ENCODE peak calls at places on chromosomes 11 and 22, in eight cellular contexts. One of them, this sample, is unnamed.
A peak's percentile ranks its signal among the peaks of the same experiment; 100 is the strongest.

GRCh38 chr22:46894081-46894671 is 131.7 kb downstream of the TBC1D22A start:
- DNase-seq in mucosa of descending colon: no peak
- DNase-seq in OCI-LY7: no peak
- DNase-seq in psoas muscle: no peak
- DNase-seq in H1: no peak
- DNase-seq in bronchial epithelial cell: no peak
- DNase-seq in cardiac muscle cell: no peak
- DNase-seq in lung: no peak
- DNase-seq in this sample: no peak

GRCh38 chr11:298406-299065 is 790 bp downstream of the IFITM5 start:
- DNase-seq in psoas muscle: peak; percentile 17
- DNase-seq in H1: no peak
- DNase-seq in OCI-LY7: no peak
- DNase-seq in lung: no peak
- DNase-seq in bronchial epithelial cell: no peak
- DNase-seq in cardiac muscle cell: no peak
- DNase-seq in mucosa of descending colon: peak; percentile 27
- DNase-seq in this sample: no peak

GRCh38 chr11:46896719-46897406 is 21.5 kb downstream of the LRP4 start:
- DNase-seq in lung: no peak
- DNase-seq in bronchial epithelial cell: peak; percentile 58
- DNase-seq in OCI-LY7: peak; percentile 63
- DNase-seq in cardiac muscle cell: peak; percentile 37
- DNase-seq in H1: no peak
- DNase-seq in mucosa of descending colon: no peak
- DNase-seq in psoas muscle: no peak
- DNase-seq in this sample: peak; percentile 72

GRCh38 chr22:33013051-33013450 is 45.1 kb downstream of the SYN3 start:
- DNase-seq in lung: no peak
- DNase-seq in OCI-LY7: no peak
- DNase-seq in H1: no peak
- DNase-seq in psoas muscle: no peak
- DNase-seq in mucosa of descending colon: no peak
- DNase-seq in bronchial epithelial cell: no peak
- DNase-seq in cardiac muscle cell: no peak
- DNase-seq in this sample: no peak

GRCh38 chr22:32542332-32543019 is 67.9 kb downstream of the FBXO7 start:
- DNase-seq in cardiac muscle cell: no peak
- DNase-seq in H1: no peak
- DNase-seq in mucosa of descending colon: no peak
- DNase-seq in bronchial epithelial cell: no peak
- DNase-seq in OCI-LY7: no peak
- DNase-seq in psoas muscle: peak; percentile 69
- DNase-seq in lung: no peak
- DNase-seq in this sample: no peak

GRCh38 chr11:2803186-2804057 is 82.2 kb downstream of the CDKN1C start:
- DNase-seq in cardiac muscle cell: no peak
- DNase-seq in lung: peak; percentile 26
- DNase-seq in mucosa of descending colon: peak; percentile 9
- DNase-seq in OCI-LY7: no peak
- DNase-seq in bronchial epithelial cell: peak; percentile 63
- DNase-seq in psoas muscle: peak; percentile 9
- DNase-seq in H1: no peak
- DNase-seq in this sample: no peak

GRCh38 chr11:102770191-102770590 is 10.2 kb downstream of the MMP10 start:
- DNase-seq in bronchial epithelial cell: no peak
- DNase-seq in lung: no peak
- DNase-seq in H1: no peak
- DNase-seq in OCI-LY7: no peak
- DNase-seq in psoas muscle: no peak
- DNase-seq in mucosa of descending colon: no peak
- DNase-seq in cardiac muscle cell: no peak
- DNase-seq in this sample: peak; percentile 37

GRCh38 chr22:41966607-41967240 is 2.5 kb upstream of the SEPTIN3 start:
- DNase-seq in lung: no peak
- DNase-seq in OCI-LY7: peak; percentile 63
- DNase-seq in bronchial epithelial cell: peak; percentile 82
- DNase-seq in H1: no peak
- DNase-seq in psoas muscle: no peak
- DNase-seq in mucosa of descending colon: no peak
- DNase-seq in cardiac muscle cell: peak; percentile 25
- DNase-seq in this sample: peak; percentile 80

GRCh38 chr11:84721561-84721961 is 905.6 kb downstream of the DLG2 start:
- DNase-seq in lung: no peak
- DNase-seq in OCI-LY7: no peak
- DNase-seq in psoas muscle: no peak
- DNase-seq in bronchial epithelial cell: no peak
- DNase-seq in mucosa of descending colon: no peak
- DNase-seq in H1: no peak
- DNase-seq in cardiac muscle cell: no peak
- DNase-seq in this sample: no peak

GRCh38 chr11:128196235-128196634 is 391.1 kb downstream of the ETS1 start:
- DNase-seq in mucosa of descending colon: no peak
- DNase-seq in lung: no peak
- DNase-seq in bronchial epithelial cell: peak; percentile 62
- DNase-seq in cardiac muscle cell: no peak
- DNase-seq in OCI-LY7: no peak
- DNase-seq in psoas muscle: no peak
- DNase-seq in H1: no peak
- DNase-seq in this sample: no peak

GRCh38 chr22:18067548-18068341 is 10.0 kb upstream of the PEX26 start:
- DNase-seq in H1: no peak
- DNase-seq in cardiac muscle cell: no peak
- DNase-seq in lung: no peak
- DNase-seq in psoas muscle: no peak
- DNase-seq in bronchial epithelial cell: no peak
- DNase-seq in mucosa of descending colon: no peak
- DNase-seq in OCI-LY7: peak; percentile 39
- DNase-seq in this sample: no peak

GRCh38 chr22:22767876-22768602 is 119.6 kb upstream of the IGLL5 start:
- DNase-seq in H1: no peak
- DNase-seq in mucosa of descending colon: no peak
- DNase-seq in psoas muscle: no peak
- DNase-seq in lung: no peak
- DNase-seq in cardiac muscle cell: no peak
- DNase-seq in OCI-LY7: no peak
- DNase-seq in bronchial epithelial cell: no peak
- DNase-seq in this sample: peak; percentile 20

GRCh38 chr11:97943493-97943892 is 1077.3 kb upstream of the CNTN5 start:
- DNase-seq in lung: no peak
- DNase-seq in bronchial epithelial cell: no peak
- DNase-seq in mucosa of descending colon: no peak
- DNase-seq in OCI-LY7: no peak
- DNase-seq in H1: no peak
- DNase-seq in cardiac muscle cell: no peak
- DNase-seq in psoas muscle: no peak
- DNase-seq in this sample: no peak

DNA sequence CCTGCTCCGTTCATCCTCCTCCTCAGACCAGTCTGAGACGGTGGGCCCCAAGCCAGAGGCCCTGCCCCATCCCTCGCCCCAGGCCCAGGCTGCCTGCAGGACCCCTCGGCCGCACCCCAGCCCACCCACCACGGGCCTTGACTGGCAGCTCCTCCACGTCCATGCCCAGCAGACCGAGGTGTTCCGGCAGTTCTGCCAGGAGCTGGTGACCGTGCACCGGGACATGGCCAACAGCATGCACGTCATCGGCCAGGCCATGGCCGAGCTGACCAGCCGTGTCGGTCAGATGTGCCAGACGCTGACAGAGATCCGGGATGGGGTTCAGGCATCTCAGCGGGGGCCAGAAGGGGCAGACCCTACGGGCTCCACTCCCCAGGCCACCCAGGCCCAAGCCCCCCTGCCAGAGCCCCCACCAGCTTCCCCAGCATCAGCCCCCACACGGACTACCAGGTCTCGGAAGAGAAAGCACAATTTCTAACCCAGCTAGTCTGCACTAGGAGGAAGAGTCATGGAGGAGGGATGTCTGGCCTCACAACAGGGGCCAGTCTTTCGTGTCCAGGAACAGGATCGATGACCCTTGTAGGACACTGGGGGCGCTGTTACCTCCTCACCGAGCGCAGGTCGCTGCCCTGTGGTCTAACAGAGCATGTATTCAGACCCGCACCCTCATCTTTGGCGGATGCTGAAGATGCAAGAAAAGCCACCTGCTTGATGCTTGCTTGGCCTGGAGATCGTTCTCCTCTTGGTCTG is 66.3 kb downstream of the PRDM11 start:
- DNase-seq in mucosa of descending colon: no peak
- DNase-seq in OCI-LY7: no peak
- DNase-seq in H1: no peak
- DNase-seq in psoas muscle: no peak
- DNase-seq in cardiac muscle cell: peak; percentile 15
- DNase-seq in bronchial epithelial cell: no peak
- DNase-seq in lung: no peak
- DNase-seq in this sample: no peak
- TF ChIP-seq CTCF in mucosa of descending colon: no peak
- TF ChIP-seq CTCF in OCI-LY7: peak; percentile 33
- TF ChIP-seq CTCF in H1: peak; percentile 93
- TF ChIP-seq CTCF in psoas muscle: no peak
- TF ChIP-seq CTCF in cardiac muscle cell: peak; percentile 15
- TF ChIP-seq CTCF in bronchial epithelial cell: no peak
- TF ChIP-seq CTCF in lung: no peak
- TF ChIP-seq CTCF in this sample: peak; percentile 34

DNA sequence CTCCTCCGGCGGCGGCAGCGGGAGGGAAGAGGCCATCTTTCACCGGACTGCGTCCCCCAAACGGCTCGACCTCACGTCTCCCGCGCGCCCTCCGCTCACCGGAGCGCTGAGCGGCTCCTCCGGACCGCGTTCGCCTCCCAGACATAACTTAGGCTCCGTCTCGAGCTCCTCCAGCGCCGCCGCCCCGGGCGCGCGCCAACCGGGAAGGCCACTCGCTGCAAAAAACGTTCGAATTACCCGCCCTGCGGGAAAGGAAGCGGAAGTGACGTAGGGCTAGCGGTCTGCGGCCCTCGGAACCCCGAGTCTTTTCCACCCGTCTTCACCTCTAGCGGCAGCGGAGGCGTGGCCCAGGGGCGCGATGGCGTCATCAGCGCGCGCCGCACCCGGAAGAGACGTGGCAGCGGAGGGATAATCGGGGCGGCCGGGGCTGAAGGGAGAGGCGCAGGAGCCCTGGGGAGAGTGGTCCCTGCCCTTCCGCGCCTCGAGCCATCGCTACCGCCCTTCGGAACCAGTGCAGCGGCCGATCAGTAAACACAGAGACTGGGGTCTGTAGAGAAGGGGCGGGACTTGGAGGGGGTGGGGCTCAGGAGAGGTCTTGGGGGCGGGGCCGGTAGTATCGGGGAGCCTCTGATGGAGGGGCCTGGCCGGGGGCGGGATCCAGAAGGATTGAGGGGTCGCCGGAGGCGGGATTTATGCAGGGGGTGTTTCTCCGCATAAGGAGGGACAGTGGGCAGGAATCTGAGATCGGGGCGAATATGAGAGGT is at the start of the genes CDCA5 and ZFPL1:
- DNase-seq in H1: peak; percentile 70
- DNase-seq in cardiac muscle cell: peak; percentile 97
- DNase-seq in mucosa of descending colon: peak; percentile 97
- DNase-seq in lung: peak; percentile 95
- DNase-seq in OCI-LY7: peak; percentile 97
- DNase-seq in bronchial epithelial cell: peak; percentile 84
- DNase-seq in psoas muscle: peak; percentile 96
- DNase-seq in this sample: peak; percentile 98
- H3K36me3 ChIP-seq in H1: peaks cover 35% of the 10 kb centered on the region
- H3K36me3 ChIP-seq in cardiac muscle cell: peaks cover 8% of the 10 kb centered on the region
- H3K36me3 ChIP-seq in mucosa of descending colon: peaks cover 11% of the 10 kb centered on the region
- H3K36me3 ChIP-seq in lung: peaks cover 34% of the 10 kb centered on the region
- H3K36me3 ChIP-seq in OCI-LY7: peaks cover 56% of the 10 kb centered on the region
- H3K36me3 ChIP-seq in bronchial epithelial cell: peaks cover 17% of the 10 kb centered on the region
- H3K36me3 ChIP-seq in psoas muscle: peaks cover 41% of the 10 kb centered on the region
- H3K36me3 ChIP-seq in this sample: peaks cover 35% of the 10 kb centered on the region

GRCh38 chr11:133931449-133932060 is 25.2 kb downstream of the IGSF9B start:
- DNase-seq in H1: no peak
- DNase-seq in mucosa of descending colon: no peak
- DNase-seq in bronchial epithelial cell: no peak
- DNase-seq in lung: no peak
- DNase-seq in psoas muscle: no peak
- DNase-seq in cardiac muscle cell: no peak
- DNase-seq in OCI-LY7: no peak
- DNase-seq in this sample: no peak

GRCh38 chr11:133930053-133930766 is 26.6 kb downstream of the IGSF9B start:
- DNase-seq in bronchial epithelial cell: no peak
- DNase-seq in cardiac muscle cell: no peak
- DNase-seq in mucosa of descending colon: no peak
- DNase-seq in lung: no peak
- DNase-seq in H1: no peak
- DNase-seq in psoas muscle: no peak
- DNase-seq in OCI-LY7: no peak
- DNase-seq in this sample: no peak

GRCh38 chr11:133928628-133929059 is 28.1 kb downstream of the IGSF9B start:
- DNase-seq in mucosa of descending colon: no peak
- DNase-seq in bronchial epithelial cell: peak; percentile 10
- DNase-seq in OCI-LY7: no peak
- DNase-seq in H1: no peak
- DNase-seq in cardiac muscle cell: no peak
- DNase-seq in lung: no peak
- DNase-seq in psoas muscle: no peak
- DNase-seq in this sample: peak; percentile 43

GRCh38 chr11:133929401-133930052 is 27.2 kb downstream of the IGSF9B start:
- DNase-seq in cardiac muscle cell: no peak
- DNase-seq in OCI-LY7: no peak
- DNase-seq in psoas muscle: no peak
- DNase-seq in lung: no peak
- DNase-seq in H1: no peak
- DNase-seq in bronchial epithelial cell: no peak
- DNase-seq in mucosa of descending colon: no peak
- DNase-seq in this sample: no peak

GRCh38 chr11:133930767-133931448 is 25.9 kb downstream of the IGSF9B start:
- DNase-seq in OCI-LY7: no peak
- DNase-seq in psoas muscle: no peak
- DNase-seq in mucosa of descending colon: no peak
- DNase-seq in bronchial epithelial cell: no peak
- DNase-seq in cardiac muscle cell: peak; percentile 52
- DNase-seq in lung: no peak
- DNase-seq in H1: no peak
- DNase-seq in this sample: peak; percentile 32
- TF ChIP-seq CTCF in OCI-LY7: no peak
- TF ChIP-seq CTCF in psoas muscle: no peak
- TF ChIP-seq CTCF in mucosa of descending colon: no peak
- TF ChIP-seq CTCF in bronchial epithelial cell: peak; percentile 37
- TF ChIP-seq CTCF in cardiac muscle cell: peak; percentile 50
- TF ChIP-seq CTCF in lung: no peak
- TF ChIP-seq CTCF in H1: peak; percentile 69
- TF ChIP-seq CTCF in this sample: peak; percentile 65

DNA sequence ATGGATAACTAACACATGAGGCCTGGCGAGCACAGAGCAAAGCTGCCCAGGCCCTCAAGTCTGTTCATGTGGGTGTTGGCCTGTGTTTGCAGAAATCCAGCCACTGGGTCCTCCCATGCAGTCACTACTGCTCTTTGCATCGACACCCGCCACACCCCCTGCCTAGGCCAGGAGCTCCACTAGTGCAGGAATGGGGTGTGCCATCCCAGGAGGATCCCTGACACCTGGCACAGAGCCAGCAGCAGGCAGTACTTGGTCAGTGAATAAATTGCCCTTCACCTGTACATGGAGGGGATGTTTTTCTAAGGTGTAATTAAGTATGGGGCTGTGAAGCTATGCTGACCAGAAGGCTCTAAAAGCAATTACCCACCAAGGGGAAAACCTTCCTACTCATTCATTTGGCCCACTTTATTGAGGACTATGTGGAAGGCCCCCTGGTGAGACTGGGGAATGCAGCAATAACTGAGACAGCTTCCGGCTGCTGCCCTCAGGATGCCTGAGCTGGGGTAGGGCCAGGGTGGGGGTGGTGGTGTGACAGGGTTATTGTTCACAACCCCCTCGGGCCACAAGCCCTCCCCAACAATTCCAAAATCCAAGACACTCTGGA is 160.8 kb downstream of the CRYBB2 start:
- DNase-seq in psoas muscle: no peak
- DNase-seq in lung: no peak
- DNase-seq in OCI-LY7: no peak
- DNase-seq in mucosa of descending colon: peak; percentile 77
- DNase-seq in H1: no peak
- DNase-seq in cardiac muscle cell: no peak
- DNase-seq in bronchial epithelial cell: no peak
- DNase-seq in this sample: no peak
- H3K36me3 ChIP-seq in psoas muscle: peaks cover 24% of the 10 kb centered on the region
- H3K36me3 ChIP-seq in lung: peaks cover 22% of the 10 kb centered on the region
- H3K36me3 ChIP-seq in OCI-LY7: peaks cover 35% of the 10 kb centered on the region
- H3K36me3 ChIP-seq in mucosa of descending colon: no peaks in the 10 kb centered on the region
- H3K36me3 ChIP-seq in H1: peaks cover 5% of the 10 kb centered on the region
- H3K36me3 ChIP-seq in cardiac muscle cell: no peaks in the 10 kb centered on the region
- H3K36me3 ChIP-seq in bronchial epithelial cell: peaks cover 7% of the 10 kb centered on the region
- H3K36me3 ChIP-seq in this sample: peaks cover 3% of the 10 kb centered on the region